ENCODE peak calls at places on chromosomes 1 and 21, in ten cellular contexts. Z is fibroblast of the aortic adventitia; L is heart left ventricle; E is activated naive CD8-positive, alpha-beta T cell treated with anti-CD3 and anti-CD28 coated beads, Interleukin-2, amount 50 U/mL, for 24 hours; F is activated CD4-positive, alpha-beta T cell treated with anti-CD3 and anti-CD28 coated beads for 1 hour; T is central memory CD4-positive, alpha-beta T cell; H is stimulated activated CD4-positive, alpha-beta T cell treated with anti-CD3 and anti-CD28 coated beads, Interleukin-12 subunit alpha, Interleukin-12 subunit beta, amount 100 ng/mL, for 4 hours; M is heart right ventricle; G is brain microvascular endothelial cell; R is GM06990. X is an unnamed sample.

GRCh38 chr1:25661043-25661807 is 44.6 kb downstream of the MAN1C1 start:
- DNase-seq in Z (no peak), L (no peak), E (no peak), F (no peak), T (no peak), H (no peak), M (no peak), G (no peak), R (no peak), X (no peak)

GRCh38 chr21:14244911-14245310 is 29.0 kb downstream of the RBM11 start:
- DNase-seq in Z (no peak), L (no peak), E (no peak), F (no peak), T (no peak), H (no peak), M (no peak), G (no peak), R (no peak), X (no peak)

GRCh38 chr21:25942145-25942544 is 207.4 kb downstream of the GABPA start:
- DNase-seq in Z (peak), L (no peak), E (no peak), F (no peak), T (no peak), H (no peak), M (no peak), G (no peak), R (no peak), X (no peak)

GRCh38 chr1:11948822-11949458 is 14.4 kb downstream of the PLOD1 start:
- DNase-seq in Z (no peak), L (no peak), E (peak), F (no peak), T (no peak), H (no peak), M (no peak), G (peak), R (no peak), X (no peak)

GRCh38 chr1:225890346-225891228 is 1.6 kb upstream of the LEFTY1 start:
- DNase-seq in Z (no peak), L (no peak), E (no peak), F (no peak), T (no peak), H (no peak), M (no peak), G (no peak), R (no peak), X (no peak)

GRCh38 chr1:203184467-203184866 is 2.0 kb downstream of the CHI3L1 start:
- DNase-seq in Z (no peak), L (no peak), E (no peak), F (no peak), T (no peak), H (no peak), M (no peak), G (no peak), R (no peak), X (no peak)

GRCh38 chr1:38221006-38221649 is 174.5 kb upstream of the POU3F1 start:
- DNase-seq in Z (peak), L (no peak), E (no peak), F (no peak), T (no peak), H (no peak), M (no peak), G (peak), R (no peak), X (peak)

GRCh38 chr1:208515123-208515522 is 270.9 kb upstream of the PLXNA2 start:
- DNase-seq in Z (no peak), L (no peak), E (no peak), F (no peak), T (no peak), H (no peak), M (no peak), G (no peak), R (no peak), X (no peak)

GRCh38 chr1:27603320-27603961 is 503 bp downstream of the AHDC1 start:
- DNase-seq in Z (no peak), L (peak), E (peak), F (no peak), T (no peak), H (no peak), M (no peak), G (no peak), R (no peak), X (no peak)

GRCh38 chr1:153627797-153628626 is at the start of gene S100A1:
- DNase-seq in Z (no peak), L (peak), E (no peak), F (no peak), T (no peak), H (no peak), M (peak), G (no peak), R (no peak), X (no peak)

GRCh38 chr1:21559788-21560567 is 50.8 kb downstream of the ALPL start:
- DNase-seq in Z (no peak), L (no peak), E (no peak), F (no peak), T (no peak), H (no peak), M (no peak), G (no peak), R (no peak), X (no peak)

GRCh38 chr1:106568161-106568560 is 488.3 kb upstream of the PRMT6 start:
- DNase-seq in Z (no peak), L (no peak), E (no peak), F (no peak), T (no peak), H (no peak), M (no peak), G (no peak), R (peak), X (no peak)

GRCh38 chr1:86504130-86504479 is 35.4 kb downstream of the CLCA1 start:
- DNase-seq in Z (no peak), L (peak), E (no peak), F (no peak), T (no peak), H (no peak), M (peak), G (no peak), R (no peak), X (no peak)

GRCh38 chr1:171128463-171128862 is 37.8 kb downstream of the FMO3 start:
- DNase-seq in Z (no peak), L (no peak), E (no peak), F (no peak), T (no peak), H (no peak), M (no peak), G (no peak), R (no peak), X (no peak)

GRCh38 chr1:145908653-145909052 is 1.2 kb downstream of the ITGA10 start:
- DNase-seq in Z (peak), L (no peak), E (no peak), F (no peak), T (no peak), H (no peak), M (no peak), G (peak), R (no peak), X (peak)

GRCh38 chr21:41960386-41960785 is 6.6 kb upstream of the C2CD2 start:
- DNase-seq in Z (no peak), L (no peak), E (no peak), F (no peak), T (no peak), H (no peak), M (no peak), G (no peak), R (no peak), X (no peak)

GRCh38 chr1:154931940-154932487 is 4.5 kb downstream of the PMVK start:
- DNase-seq in Z (no peak), L (no peak), E (no peak), F (no peak), T (no peak), H (no peak), M (no peak), G (no peak), R (no peak), X (no peak)

GRCh38 chr21:46517361-46517760 is 58.7 kb downstream of the DIP2A start:
- DNase-seq in Z (no peak), L (peak), E (no peak), F (no peak), T (no peak), H (no peak), M (peak), G (no peak), R (no peak), X (no peak)

GRCh38 chr1:161182214-161182613 is 4.9 kb upstream of the B4GALT3 start:
- DNase-seq in Z (peak), L (peak), E (peak), F (no peak), T (peak), H (peak), M (no peak), G (no peak), R (peak), X (no peak)

GRCh38 chr1:183349201-183349711 is 68.9 kb downstream of the NMNAT2 start:
- DNase-seq in Z (peak), L (peak), E (no peak), F (no peak), T (no peak), H (no peak), M (peak), G (peak), R (no peak), X (peak)

GRCh38 chr1:156504062-156504813 is 3.7 kb upstream of the MEF2D start:
- DNase-seq in Z (no peak), L (no peak), E (no peak), F (no peak), T (no peak), H (no peak), M (no peak), G (no peak), R (no peak), X (no peak)

GRCh38 chr1:165443539-165444289 is 1.2 kb downstream of the RXRG start:
- DNase-seq in Z (no peak), L (no peak), E (no peak), F (no peak), T (no peak), H (no peak), M (peak), G (no peak), R (no peak), X (no peak)

GRCh38 chr1:199877626-199878384 is 149.7 kb upstream of the NR5A2 start:
- DNase-seq in Z (no peak), L (no peak), E (no peak), F (no peak), T (no peak), H (no peak), M (no peak), G (no peak), R (no peak), X (no peak)

GRCh38 chr21:39319251-39319756 is 5.9 kb upstream of the BRWD1 start:
- DNase-seq in Z (peak), L (peak), E (no peak), F (no peak), T (no peak), H (no peak), M (peak), G (no peak), R (no peak), X (no peak)